ENCODE peak calls at places on chromosomes 4 and X, in four cellular contexts. I is SK-N-SH, B is lower lobe of right lung, W is endodermal cell. F is an unnamed sample.

GRCh38 chr4:38654273-38654672 is 9.7 kb upstream of the KLF3 start:
- DNase-seq in I (no peak), W (peak), B (no peak), F (no peak)

GRCh38 chrX:13965531-13965930 is 64.2 kb downstream of the GEMIN8 start:
- DNase-seq in B (no peak), I (no peak), W (no peak), F (no peak)

GRCh38 chrX:30690330-30690729 is 37.1 kb downstream of the GK start:
- DNase-seq in W (no peak), I (no peak), B (no peak), F (no peak)

GRCh38 chrX:120795301-120795700 is 80.4 kb downstream of the CT47B1 start:
- DNase-seq in W (no peak), I (no peak), B (no peak), F (no peak)

GRCh38 chr4:159290321-159291030 is 187.6 kb downstream of the RAPGEF2 start:
- DNase-seq in B (no peak), W (no peak), I (no peak), F (no peak)

GRCh38 chrX:11423362-11423818 is 130.2 kb downstream of the AMELX start:
- DNase-seq in B (no peak), W (no peak), I (no peak), F (no peak)

GRCh38 chr4:81052119-81053068 is 21.9 kb downstream of the BMP3 start:
- DNase-seq in I (peak), W (peak), B (peak), F (peak)

GRCh38 chr4:106971586-106971985 is 64.5 kb downstream of the DKK2 start:
- DNase-seq in W (no peak), I (no peak), B (no peak), F (no peak)

GRCh38 chr4:46404961-46405360 is 15.0 kb upstream of the GABRA2 start:
- DNase-seq in W (peak), B (peak), I (no peak), F (no peak)

GRCh38 chr4:156924774-156925173 is 46.8 kb downstream of the PDGFC start:
- DNase-seq in W (no peak), B (no peak), I (no peak), F (no peak)

GRCh38 chrX:37776283-37776986 is 3.4 kb upstream of the CYBB start:
- DNase-seq in W (no peak), B (no peak), I (no peak), F (no peak)

DNA sequence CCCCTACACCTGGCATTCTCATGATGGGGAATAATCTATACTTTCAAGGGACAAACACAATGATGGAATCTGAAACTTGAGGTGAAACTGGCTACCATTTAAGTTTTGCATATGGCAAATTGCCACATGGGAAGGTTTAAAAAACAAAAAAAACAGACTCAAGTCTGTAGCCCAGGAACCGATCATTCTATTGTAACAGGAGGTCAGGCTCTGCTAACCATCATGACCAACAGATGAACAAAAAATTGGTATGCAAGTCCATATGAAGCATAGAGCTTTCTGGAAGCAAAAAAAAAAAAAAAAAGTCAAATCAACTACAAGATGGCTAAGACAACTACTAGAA is 594.3 kb upstream of the DIPK2B start:
- DNase-seq in W (no peak), B (no peak), I (no peak), F (no peak)
- H3K4me3 ChIP-seq in W (no peak), B (no peak), I (no peak), F (no peak)

GRCh38 chr4:147638942-147639341 is 21.7 kb downstream of the TMEM184C start:
- DNase-seq in W (no peak), I (no peak), B (no peak), F (no peak)

GRCh38 chr4:147633643-147634042 is 16.4 kb downstream of the TMEM184C start:
- DNase-seq in B (no peak), W (no peak), I (no peak), F (no peak)

GRCh38 chr4:147638365-147638764 is 21.2 kb downstream of the TMEM184C start:
- DNase-seq in B (no peak), W (no peak), I (no peak), F (no peak)

GRCh38 chr4:147633113-147633512 is 15.9 kb downstream of the TMEM184C start:
- DNase-seq in W (no peak), I (no peak), B (no peak), F (no peak)

DNA sequence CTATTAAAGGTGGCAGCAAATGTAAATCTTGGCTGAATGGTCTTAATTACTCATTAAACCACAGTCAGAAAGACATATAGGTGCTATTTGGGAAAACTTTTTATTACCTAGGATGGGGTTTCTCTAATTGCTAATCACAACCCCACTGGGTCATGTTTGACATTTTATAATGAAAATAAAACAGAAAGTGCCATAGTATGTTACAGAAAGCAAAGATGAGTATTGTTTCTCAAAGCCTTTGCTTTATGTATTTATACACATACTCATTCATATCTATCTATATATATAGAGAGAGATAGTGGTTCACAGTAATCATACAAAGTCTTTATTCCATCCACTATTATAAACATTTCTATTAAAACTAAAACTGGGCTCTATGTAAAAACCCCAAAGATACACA is 18.2 kb downstream of the TMEM184C start:
- DNase-seq in W (no peak), B (no peak), I (no peak), F (no peak)
- H3K4me3 ChIP-seq in W (no peak), B (no peak), I (no peak), F (no peak)

DNA sequence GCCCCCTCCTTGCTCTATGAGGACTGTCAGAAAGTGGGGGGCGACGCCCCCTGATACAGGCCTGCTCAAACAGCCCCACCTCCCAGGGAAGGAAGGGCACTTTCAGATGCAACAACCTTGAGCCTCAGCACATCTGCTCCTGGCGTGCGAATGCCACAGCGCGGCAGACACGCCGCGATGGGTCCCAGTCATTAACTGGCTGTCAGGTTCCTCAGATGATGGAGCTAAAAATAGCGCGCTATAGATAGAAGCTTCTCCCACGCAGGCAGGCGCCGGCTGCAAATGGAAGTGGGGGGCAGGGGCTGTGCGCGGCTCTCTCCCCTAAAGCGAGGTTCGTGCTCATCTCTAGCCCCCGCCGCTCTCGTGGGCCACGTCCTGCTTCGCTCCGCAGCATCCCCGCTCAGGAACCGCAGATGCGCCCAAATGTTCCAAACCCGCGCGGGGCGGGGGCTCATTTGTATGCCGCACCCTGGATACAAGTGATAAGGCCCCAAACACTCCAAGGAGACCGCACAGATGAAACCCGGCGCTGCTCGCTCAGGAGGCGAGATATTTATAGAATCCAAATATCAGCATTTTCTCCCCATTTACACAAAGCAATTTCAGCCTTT is 57.7 kb upstream of the LGI2 start:
- DNase-seq in W (no peak), I (peak), B (no peak), F (no peak)
- H3K4me3 ChIP-seq in W (no peak), I (peak), B (peak), F (peak)

DNA sequence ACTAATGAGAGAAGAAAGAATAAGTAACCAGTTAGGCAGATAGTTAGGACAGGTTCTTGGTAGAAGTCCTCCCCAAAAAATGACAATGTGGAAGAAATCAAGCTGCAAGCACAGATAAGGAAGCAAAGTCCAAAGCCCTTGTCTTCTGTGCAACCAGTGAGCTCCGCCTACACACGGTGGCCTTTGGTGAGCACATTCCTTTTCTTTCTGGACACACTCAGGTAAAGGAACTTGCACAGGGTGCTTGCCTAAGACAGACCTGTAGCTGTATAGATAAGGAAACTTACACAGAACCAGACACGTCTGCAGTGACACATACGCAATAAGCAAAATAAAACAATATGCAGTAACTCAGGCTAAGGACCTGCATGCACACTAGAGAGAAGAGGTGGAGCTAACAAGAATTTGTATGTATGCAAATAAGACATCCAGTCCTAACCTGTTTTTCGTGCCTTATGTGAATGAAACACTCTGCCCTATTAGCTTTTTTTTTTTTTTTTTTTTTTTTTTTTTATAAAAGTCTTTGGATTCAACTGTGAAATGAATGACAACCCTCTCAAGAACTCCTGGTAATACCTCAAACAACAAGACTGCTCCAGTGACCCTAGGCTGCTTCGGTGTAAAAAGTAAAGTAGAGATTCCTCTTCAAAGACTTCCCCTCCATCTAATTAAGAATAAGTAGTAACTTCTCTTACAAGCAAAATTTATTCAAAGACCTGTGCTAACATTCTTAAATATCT is 48.8 kb downstream of the UGT2B10 start:
- DNase-seq in B (no peak), I (no peak), W (no peak), F (no peak)
- H3K4me3 ChIP-seq in B (no peak), I (no peak), W (no peak), F (no peak)

GRCh38 chrX:115642304-115642703 is 81.3 kb downstream of the PLS3 start:
- DNase-seq in I (no peak), W (peak), B (no peak), F (no peak)

GRCh38 chrX:115642895-115643530 is 82.0 kb downstream of the PLS3 start:
- DNase-seq in I (peak), B (no peak), W (peak), F (no peak)

GRCh38 chrX:115639481-115639880 is 78.5 kb downstream of the PLS3 start:
- DNase-seq in B (no peak), W (no peak), I (no peak), F (no peak)
- H3K4me3 ChIP-seq in B (no peak), W (no peak), I (no peak), F (no peak)

GRCh38 chr4:6918345-6918744 is 8.7 kb downstream of the TBC1D14 start:
- DNase-seq in I (no peak), B (no peak), W (peak), F (no peak)

GRCh38 chr4:6915041-6916005 is 5.7 kb downstream of the TBC1D14 start:
- DNase-seq in I (no peak), B (no peak), W (no peak), F (no peak)

GRCh38 chr4:6917445-6918241 is 8.0 kb downstream of the TBC1D14 start:
- DNase-seq in W (peak), I (peak), B (peak), F (no peak)

GRCh38 chr4:6916069-6916586 is 6.5 kb downstream of the TBC1D14 start:
- DNase-seq in I (no peak), W (no peak), B (no peak), F (no peak)

DNA sequence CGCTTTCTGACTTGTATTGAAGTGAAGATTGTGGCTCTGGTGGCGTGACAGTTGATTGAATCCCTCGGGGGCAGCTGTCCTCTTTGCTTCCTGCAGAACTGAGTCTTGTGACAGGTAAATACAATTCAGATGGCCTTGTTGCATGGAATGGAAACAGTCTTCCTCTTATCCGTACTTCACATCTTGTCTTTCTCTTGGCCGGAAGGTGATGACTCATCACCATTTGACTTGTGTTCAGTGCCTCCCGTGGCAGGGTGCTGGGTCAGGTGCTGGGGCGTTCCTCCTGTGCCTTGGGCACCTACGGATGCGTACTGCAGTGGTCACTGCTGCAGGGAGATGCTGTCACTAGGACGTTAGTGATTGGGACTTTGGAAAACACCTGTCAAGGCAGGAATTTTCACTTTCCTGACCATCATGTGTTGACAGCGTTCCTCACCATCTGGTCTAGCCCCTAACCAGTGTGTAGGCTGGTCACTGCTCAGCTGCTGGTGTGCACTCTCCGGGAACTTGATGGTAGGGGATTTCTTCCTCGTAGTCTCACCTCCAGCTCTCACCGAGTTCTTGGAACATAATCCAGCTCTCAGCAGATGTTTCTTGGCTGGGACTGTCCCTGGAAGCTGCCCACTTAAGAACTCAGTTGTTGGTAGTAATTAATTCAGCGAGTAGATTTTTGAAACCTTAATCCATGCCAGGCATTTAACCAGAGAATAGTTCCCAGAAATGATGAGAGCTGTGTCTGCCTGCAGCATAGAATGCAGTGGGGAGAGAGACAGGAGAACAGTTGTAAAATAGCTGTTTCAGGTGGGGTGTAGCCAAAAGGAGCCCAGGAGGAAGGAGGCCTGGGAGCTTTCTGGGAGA is 7.2 kb downstream of the TBC1D14 start:
- DNase-seq in W (peak), B (peak), I (no peak), F (no peak)
- H3K4me3 ChIP-seq in W (no peak), B (peak), I (no peak), F (no peak)

F was measured in AG04449.